ENCODE peak calls at places on chromosomes 2 and 18, in six cellular contexts. C, Y, M, H, A and X are unnamed samples.

GRCh38 chr2:180647651-180648050 is 332.8 kb upstream of the UBE2E3 start:
- ATAC-seq in Y (no peak), C (no peak), M (peak), A (peak), H (no peak), X (no peak)

GRCh38 chr18:72588339-72588738 is 44.2 kb upstream of the CBLN2 start:
- ATAC-seq in A (no peak), H (no peak), C (no peak), Y (no peak), M (no peak), X (no peak)

GRCh38 chr2:168673265-168674222 is 128.9 kb upstream of the NOSTRIN start:
- ATAC-seq in Y (no peak), H (no peak), A (no peak), C (no peak), M (peak), X (no peak)

GRCh38 chr2:205786976-205787375 is 104.7 kb downstream of the NRP2 start:
- ATAC-seq in A (no peak), Y (no peak), C (no peak), M (no peak), H (no peak), X (no peak)

GRCh38 chr2:166468124-166469024 is 25.7 kb downstream of the SCN7A start:
- ATAC-seq in H (no peak), C (no peak), A (no peak), Y (no peak), M (no peak), X (no peak)

GRCh38 chr18:7784171-7784570 is 217.1 kb downstream of the PTPRM start:
- ATAC-seq in M (no peak), Y (no peak), A (no peak), H (no peak), C (no peak), X (no peak)

GRCh38 chr2:11750917-11751316 is 4.5 kb downstream of the LPIN1 start:
- ATAC-seq in M (no peak), H (peak), Y (no peak), C (no peak), A (no peak), X (peak)

GRCh38 chr2:176614930-176615329 is 345.7 kb downstream of the MTX2 start:
- ATAC-seq in A (no peak), C (no peak), M (no peak), H (no peak), Y (no peak), X (no peak)

GRCh38 chr2:195612515-195613495 is 44.2 kb upstream of the SLC39A10 start:
- ATAC-seq in M (peak), C (no peak), Y (no peak), H (no peak), A (peak), X (no peak)

GRCh38 chr2:27315122-27315521 is 6.9 kb upstream of the UCN start:
- ATAC-seq in C (no peak), H (no peak), A (no peak), Y (no peak), M (no peak), X (no peak)

GRCh38 chr2:173058673-173059072 is 17.0 kb upstream of the MAP3K20 start:
- ATAC-seq in H (no peak), Y (no peak), A (no peak), M (no peak), C (no peak), X (no peak)

GRCh38 chr2:66489433-66489832 is 54.5 kb downstream of the MEIS1 start:
- ATAC-seq in Y (no peak), A (peak), C (no peak), M (peak), H (no peak), X (no peak)

GRCh38 chr2:39421354-39421753 is 15.7 kb downstream of the MAP4K3 start:
- ATAC-seq in Y (no peak), M (no peak), C (no peak), A (no peak), H (no peak), X (no peak)

GRCh38 chr2:24785704-24786321 is 7.4 kb downstream of the PTRHD1 start:
- ATAC-seq in A (peak), C (no peak), M (peak), Y (no peak), H (peak), X (no peak)

GRCh38 chr2:159131882-159132281 is 154.6 kb downstream of the WDSUB1 start:
- ATAC-seq in H (no peak), M (peak), Y (no peak), C (no peak), A (peak), X (no peak)